ENCODE peak calls at places on chromosomes 6 and 20, in four cellular contexts. One of them, this sample, is unnamed.

GRCh38 chr20:16469395-16469905 is 103.8 kb downstream of the KIF16B start:
- DNase-seq in K562: no peak
- DNase-seq in HCT116: no peak
- DNase-seq in Panc1: no peak
- DNase-seq in this sample: no peak

GRCh38 chr20:21228511-21228910 is 74.6 kb upstream of the XRN2 start:
- DNase-seq in Panc1: no peak
- DNase-seq in K562: no peak
- DNase-seq in HCT116: no peak
- DNase-seq in this sample: no peak

GRCh38 chr6:95841560-95841959 is 174.2 kb upstream of the FUT9 start:
- DNase-seq in Panc1: no peak
- DNase-seq in K562: no peak
- DNase-seq in HCT116: no peak
- DNase-seq in this sample: no peak

GRCh38 chr6:109977791-109978173 is 329 bp upstream of the GPR6 start:
- DNase-seq in HCT116: no peak
- DNase-seq in K562: no peak
- DNase-seq in Panc1: no peak
- DNase-seq in this sample: no peak

GRCh38 chr6:38391206-38391908 is 248.4 kb downstream of the BTBD9 start:
- DNase-seq in K562: no peak
- DNase-seq in Panc1: peak; percentile 4
- DNase-seq in HCT116: peak; percentile 13
- DNase-seq in this sample: no peak

GRCh38 chr6:159727717-159728440 is 573 bp downstream of the WTAP start:
- DNase-seq in K562: peak; percentile 67
- DNase-seq in Panc1: no peak
- DNase-seq in HCT116: no peak
- DNase-seq in this sample: peak; percentile 29

GRCh38 chr6:120116343-120116742 is 766.8 kb upstream of the MAN1A1 start:
- DNase-seq in HCT116: no peak
- DNase-seq in K562: no peak
- DNase-seq in Panc1: no peak
- DNase-seq in this sample: no peak

GRCh38 chr6:169212897-169213813 is 40.5 kb downstream of the THBS2 start:
- DNase-seq in Panc1: peak; percentile 62
- DNase-seq in K562: peak; percentile 95
- DNase-seq in HCT116: peak; percentile 73
- DNase-seq in this sample: peak; percentile 68

GRCh38 chr6:148611213-148611612 is 135.6 kb upstream of the UST start:
- DNase-seq in Panc1: no peak
- DNase-seq in K562: no peak
- DNase-seq in HCT116: no peak
- DNase-seq in this sample: no peak

GRCh38 chr6:165890404-165890735 is 227.3 kb upstream of the PDE10A start:
- DNase-seq in K562: no peak
- DNase-seq in HCT116: no peak
- DNase-seq in Panc1: no peak
- DNase-seq in this sample: no peak

GRCh38 chr6:108176281-108177089 is 10.7 kb downstream of the NR2E1 start:
- DNase-seq in HCT116: no peak
- DNase-seq in K562: no peak
- DNase-seq in Panc1: no peak
- DNase-seq in this sample: no peak

GRCh38 chr6:108484016-108484415 is 76.7 kb upstream of the FOXO3 start:
- DNase-seq in K562: no peak
- DNase-seq in Panc1: no peak
- DNase-seq in HCT116: no peak
- DNase-seq in this sample: no peak

GRCh38 chr20:9886227-9886626 is 47.4 kb upstream of the PAK5 start:
- DNase-seq in Panc1: no peak
- DNase-seq in HCT116: no peak
- DNase-seq in K562: no peak
- DNase-seq in this sample: no peak

DNA sequence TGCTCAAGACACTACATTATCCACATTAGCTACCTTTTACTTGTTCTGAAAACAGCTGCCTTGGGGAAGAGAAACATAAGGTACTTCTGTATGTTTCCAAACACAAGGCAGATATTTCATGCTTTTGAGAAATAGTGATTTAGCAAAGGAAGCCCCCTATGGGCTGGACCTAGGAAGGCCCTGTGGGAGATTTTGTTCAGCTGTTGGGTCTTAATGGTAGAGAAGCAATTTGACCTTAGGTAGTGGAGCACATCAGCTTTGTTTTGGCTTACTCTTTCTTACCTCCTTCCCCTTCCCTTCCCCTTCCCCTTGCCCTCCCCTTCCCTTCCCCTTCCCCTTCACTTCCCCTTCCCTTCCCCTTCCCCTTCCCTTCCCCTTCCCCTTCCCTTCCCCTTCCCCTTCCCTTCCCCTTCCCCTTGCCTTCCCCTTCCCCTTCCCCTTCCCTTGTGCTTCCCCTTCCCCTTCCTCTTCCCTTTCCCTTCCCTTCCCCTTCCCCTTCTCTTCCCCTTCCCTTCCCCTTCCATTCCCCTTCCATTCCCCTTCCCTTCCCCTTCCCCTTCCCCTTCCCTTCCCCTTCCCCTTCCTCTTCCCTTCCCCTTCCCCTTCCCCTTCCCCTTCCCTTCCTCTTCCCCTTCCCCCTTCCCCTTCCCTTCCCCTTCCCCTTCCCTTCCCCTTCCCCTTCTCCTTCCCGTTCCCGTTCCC is 84.6 kb downstream of the ANKS1A start:
- DNase-seq in Panc1: no peak
- DNase-seq in HCT116: no peak
- DNase-seq in K562: peak; percentile 22
- DNase-seq in this sample: peak; percentile 25
- TF ChIP-seq TCF7L2 in Panc1: no peak
- TF ChIP-seq TCF7L2 in HCT116: no peak
- TF ChIP-seq TCF7L2 in K562: no peak
- TF ChIP-seq TCF7L2 in this sample: no peak

DNA sequence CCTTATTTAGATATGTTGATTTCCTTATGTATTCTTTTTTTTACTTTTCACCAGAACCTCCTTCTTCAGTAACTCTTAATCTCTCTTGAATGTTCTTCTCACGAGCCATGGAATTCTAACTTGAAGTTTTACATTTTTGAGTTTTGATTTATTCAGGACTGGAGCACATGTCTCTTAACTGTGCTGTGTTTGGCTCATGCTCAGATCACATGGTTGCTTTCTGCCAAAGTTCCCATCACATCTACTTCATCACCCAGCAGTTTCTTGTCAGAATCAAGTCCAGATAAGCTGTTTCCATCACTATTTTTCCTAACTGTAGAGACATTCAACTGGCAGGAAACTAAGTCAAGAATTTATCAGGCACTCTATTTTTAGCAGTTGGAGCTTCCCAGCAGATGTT is 31.7 kb downstream of the SLC35A1 start:
- DNase-seq in Panc1: no peak
- DNase-seq in HCT116: no peak
- DNase-seq in K562: no peak
- DNase-seq in this sample: no peak
- TF ChIP-seq TCF7L2 in Panc1: no peak
- TF ChIP-seq TCF7L2 in HCT116: no peak
- TF ChIP-seq TCF7L2 in K562: no peak
- TF ChIP-seq TCF7L2 in this sample: no peak

DNA sequence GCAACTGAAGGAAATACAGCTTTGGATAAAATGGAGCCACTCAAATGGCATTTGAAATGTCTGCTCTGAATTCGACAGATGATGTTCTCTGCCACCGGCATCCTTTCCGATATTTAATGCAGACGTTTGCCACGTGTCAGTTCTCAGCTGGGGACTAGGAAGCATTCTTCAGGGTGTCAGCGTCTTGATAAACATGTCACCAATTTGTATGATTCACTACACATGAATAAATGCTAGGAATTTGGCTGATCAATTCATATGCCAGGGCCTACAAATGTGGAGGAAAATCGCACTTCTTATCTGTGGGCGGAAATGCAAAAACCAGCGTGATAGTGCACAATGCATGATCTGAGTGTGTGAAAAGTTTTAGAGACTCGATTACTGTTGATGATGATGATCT is 169.5 kb downstream of the SLC24A3 start:
- DNase-seq in K562: no peak
- DNase-seq in HCT116: no peak
- DNase-seq in Panc1: no peak
- DNase-seq in this sample: no peak
- TF ChIP-seq TCF7L2 in K562: no peak
- TF ChIP-seq TCF7L2 in HCT116: no peak
- TF ChIP-seq TCF7L2 in Panc1: no peak
- TF ChIP-seq TCF7L2 in this sample: no peak

GRCh38 chr20:51195419-51195901 is 172.6 kb upstream of the KCNG1 start:
- DNase-seq in K562: peak; percentile 41
- DNase-seq in HCT116: no peak
- DNase-seq in Panc1: no peak
- DNase-seq in this sample: no peak
- TF ChIP-seq TCF7L2 in K562: no peak
- TF ChIP-seq TCF7L2 in HCT116: no peak
- TF ChIP-seq TCF7L2 in Panc1: no peak
- TF ChIP-seq TCF7L2 in this sample: no peak

DNA sequence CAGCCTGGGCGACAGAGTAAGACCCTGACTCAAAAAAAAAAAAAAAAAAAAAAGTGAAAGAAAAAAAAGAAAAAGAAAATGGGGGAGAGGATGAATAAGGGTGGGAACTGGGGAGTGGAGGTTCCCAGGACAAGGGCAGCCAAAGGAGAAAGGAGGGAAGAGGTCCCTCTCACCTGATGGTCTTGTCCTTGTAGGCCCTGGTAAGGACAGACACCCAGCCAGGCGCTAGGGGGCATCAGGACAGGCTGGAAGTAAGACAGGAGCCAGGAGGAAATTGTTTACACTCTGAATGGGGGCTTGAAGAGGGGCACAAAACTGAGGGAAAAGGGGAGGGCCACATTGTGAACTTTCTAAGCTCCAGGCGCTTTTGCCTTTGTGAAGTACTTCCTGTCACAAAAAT is 2.3 kb upstream of the ALDH5A1 start:
- DNase-seq in HCT116: no peak
- DNase-seq in Panc1: no peak
- DNase-seq in K562: peak; percentile 64
- DNase-seq in this sample: peak; percentile 58
- TF ChIP-seq TCF7L2 in HCT116: no peak
- TF ChIP-seq TCF7L2 in Panc1: no peak
- TF ChIP-seq TCF7L2 in K562: no peak
- TF ChIP-seq TCF7L2 in this sample: no peak

GRCh38 chr6:111718990-111719389 is 113.3 kb upstream of the TRAF3IP2 start:
- DNase-seq in HCT116: no peak
- DNase-seq in Panc1: no peak
- DNase-seq in K562: no peak
- DNase-seq in this sample: no peak
- TF ChIP-seq TCF7L2 in HCT116: no peak
- TF ChIP-seq TCF7L2 in Panc1: no peak
- TF ChIP-seq TCF7L2 in K562: no peak
- TF ChIP-seq TCF7L2 in this sample: no peak

GRCh38 chr6:3209114-3210023 is 18.1 kb downstream of the TUBB2B start:
- DNase-seq in Panc1: peak; percentile 88
- DNase-seq in K562: peak; percentile 97
- DNase-seq in HCT116: peak; percentile 96
- DNase-seq in this sample: peak; percentile 88

GRCh38 chr6:3213334-3213695 is 14.1 kb downstream of the TUBB2B start:
- DNase-seq in HCT116: no peak
- DNase-seq in Panc1: no peak
- DNase-seq in K562: no peak
- DNase-seq in this sample: no peak

GRCh38 chr6:3212261-3212660 is 15.2 kb downstream of the TUBB2B start:
- DNase-seq in K562: no peak
- DNase-seq in Panc1: no peak
- DNase-seq in HCT116: no peak
- DNase-seq in this sample: no peak

GRCh38 chr6:3210024-3210610 is 17.3 kb downstream of the TUBB2B start:
- DNase-seq in HCT116: no peak
- DNase-seq in K562: no peak
- DNase-seq in Panc1: no peak
- DNase-seq in this sample: no peak

GRCh38 chr6:3211681-3212080 is 15.8 kb downstream of the TUBB2B start:
- DNase-seq in K562: no peak
- DNase-seq in HCT116: no peak
- DNase-seq in Panc1: no peak
- DNase-seq in this sample: no peak
- TF ChIP-seq TCF7L2 in K562: no peak
- TF ChIP-seq TCF7L2 in HCT116: no peak
- TF ChIP-seq TCF7L2 in Panc1: no peak
- TF ChIP-seq TCF7L2 in this sample: no peak